ENCODE peak calls at places on chromosomes 13 and 19, in seven cellular contexts. Z is foreskin fibroblast, W is tibial nerve, Q is activated B cell treated with CpG ODN at 0.5 μM for 24 hours, P is AG09319, B is HFFc6, S is A549. E is an unnamed sample.

GRCh38 chr13:30656178-30656577 is 38.5 kb downstream of the USPL1 start:
- DNase-seq in Z (no peak), W (no peak), Q (no peak), P (no peak), B (no peak), S (no peak), E (no peak)

GRCh38 chr13:78569029-78569428 is 34.3 kb downstream of the POU4F1 start:
- DNase-seq in Z (no peak), W (no peak), Q (no peak), P (no peak), B (no peak), S (no peak), E (no peak)

GRCh38 chr19:33132425-33132824 is 511 bp downstream of the WDR88 start:
- DNase-seq in Z (no peak), W (no peak), Q (no peak), P (no peak), B (no peak), S (peak), E (no peak)

GRCh38 chr19:10408511-10409291 is 5.4 kb upstream of the CDC37 start:
- DNase-seq in Z (no peak), W (no peak), Q (peak), P (no peak), B (no peak), S (no peak), E (no peak)

GRCh38 chr13:53112522-53112921 is 83.9 kb downstream of the OLFM4 start:
- DNase-seq in Z (no peak), W (no peak), Q (no peak), P (no peak), B (no peak), S (no peak), E (no peak)

GRCh38 chr19:54517483-54517882 is 14.9 kb downstream of the LAIR2 start:
- DNase-seq in Z (peak), W (no peak), Q (peak), P (no peak), B (peak), S (peak), E (peak)

GRCh38 chr19:56383826-56384605 is 9.3 kb downstream of the ZNF582 start:
- DNase-seq in Z (peak), W (no peak), Q (no peak), P (no peak), B (peak), S (no peak), E (no peak)

GRCh38 chr19:38039966-38040365 is 133.0 kb downstream of the SIPA1L3 start:
- DNase-seq in Z (peak), W (no peak), Q (no peak), P (no peak), B (peak), S (peak), E (peak)

GRCh38 chr19:11418518-11419506 is at the start of gene RGL3:
- DNase-seq in Z (peak), W (no peak), Q (peak), P (no peak), B (no peak), S (no peak), E (no peak)

GRCh38 chr19:48355555-48355954 is 8.2 kb downstream of the TMEM143 start:
- DNase-seq in Z (no peak), W (no peak), Q (no peak), P (no peak), B (no peak), S (no peak), E (no peak)

GRCh38 chr19:4909172-4909896 is at the start of gene UHRF1:
- DNase-seq in Z (peak), W (no peak), Q (no peak), P (no peak), B (peak), S (peak), E (peak)

GRCh38 chr13:93226623-93227279 is at the start of gene GPC6:
- DNase-seq in Z (peak), W (peak), Q (no peak), P (peak), B (peak), S (peak), E (no peak)

GRCh38 chr19:49361438-49362047 is 673 bp downstream of the TEAD2 start:
- DNase-seq in Z (peak), W (peak), Q (no peak), P (peak), B (peak), S (peak), E (peak)

GRCh38 chr13:41500501-41500900 is 43.2 kb downstream of the RGCC start:
- DNase-seq in Z (peak), W (no peak), Q (no peak), P (no peak), B (no peak), S (no peak), E (peak)

GRCh38 chr19:18328340-18329034 is 5.6 kb upstream of the LSM4 start:
- DNase-seq in Z (peak), W (peak), Q (peak), P (peak), B (peak), S (peak), E (peak)

GRCh38 chr19:5934779-5935472 is 20.9 kb downstream of the CAPS start:
- DNase-seq in Z (peak), W (no peak), Q (no peak), P (peak), B (peak), S (no peak), E (no peak)
- TF ChIP-seq CTCF in Z (no peak), W (no peak), Q (no peak), P (no peak), B (no peak), S (no peak), E (no peak)

GRCh38 chr19:16180611-16181010 is 4.6 kb upstream of the FAM32A start:
- DNase-seq in Z (peak), W (no peak), Q (no peak), P (no peak), B (peak), S (peak), E (peak)

GRCh38 chr19:16188521-16188920 is 3.3 kb downstream of the FAM32A start:
- DNase-seq in Z (no peak), W (no peak), Q (no peak), P (no peak), B (no peak), S (no peak), E (no peak)

GRCh38 chr19:16185925-16186234 is 670 bp downstream of the FAM32A start:
- DNase-seq in Z (no peak), W (peak), Q (no peak), P (no peak), B (no peak), S (no peak), E (no peak)

GRCh38 chr19:16184665-16185122 is 516 bp upstream of the FAM32A start:
- DNase-seq in Z (no peak), W (no peak), Q (no peak), P (no peak), B (no peak), S (no peak), E (no peak)

DNA sequence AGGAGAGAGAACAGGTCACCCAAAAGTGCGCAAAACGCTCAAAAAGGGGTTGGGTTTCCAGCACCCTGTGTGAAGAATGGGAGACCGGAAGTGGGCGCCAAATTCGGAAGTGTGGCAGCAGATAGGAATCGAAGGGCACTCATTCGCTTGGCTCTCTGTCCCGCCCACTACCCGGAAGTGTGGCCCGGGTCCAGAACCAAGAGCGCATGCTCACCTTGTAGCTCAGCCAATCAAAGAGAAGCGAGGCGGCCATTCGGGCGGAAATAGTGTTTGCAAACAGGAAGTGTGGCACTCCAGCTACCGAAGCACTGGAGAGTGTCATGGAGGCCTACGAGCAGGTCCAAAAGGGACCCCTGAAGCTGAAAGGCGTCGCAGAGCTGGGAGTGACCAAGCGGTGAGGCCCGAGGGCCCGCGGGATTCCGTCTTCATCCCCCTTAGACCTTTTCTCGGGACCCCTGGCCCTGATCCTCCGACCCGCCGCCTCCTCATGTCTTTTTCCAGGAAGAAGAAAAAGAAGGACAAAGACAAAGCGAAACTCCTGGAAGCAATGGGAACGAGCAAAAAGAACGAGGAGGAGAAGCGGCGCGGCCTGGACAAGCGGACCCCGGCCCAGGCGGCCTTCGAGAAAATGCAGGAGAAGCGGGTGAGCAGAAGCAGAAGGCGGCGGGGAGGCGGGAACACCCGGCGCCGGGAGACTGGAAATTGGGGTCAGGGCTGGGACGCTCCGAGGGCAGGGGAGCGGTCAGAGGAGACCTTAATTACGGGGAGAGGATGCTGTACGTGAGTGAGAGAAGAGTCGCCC is at the start of gene FAM32A:
- DNase-seq in Z (peak), W (peak), Q (peak), P (peak), B (peak), S (peak), E (peak)
- TF ChIP-seq CTCF in Z (no peak), W (peak), Q (no peak), P (peak), B (no peak), S (peak), E (peak)

GRCh38 chr19:1106841-1107654 is 3.3 kb downstream of the GPX4 start:
- DNase-seq in Z (peak), W (no peak), Q (no peak), P (no peak), B (no peak), S (peak), E (peak)
- TF ChIP-seq CTCF in Z (peak), W (no peak), Q (no peak), P (peak), B (peak), S (no peak), E (peak)

DNA sequence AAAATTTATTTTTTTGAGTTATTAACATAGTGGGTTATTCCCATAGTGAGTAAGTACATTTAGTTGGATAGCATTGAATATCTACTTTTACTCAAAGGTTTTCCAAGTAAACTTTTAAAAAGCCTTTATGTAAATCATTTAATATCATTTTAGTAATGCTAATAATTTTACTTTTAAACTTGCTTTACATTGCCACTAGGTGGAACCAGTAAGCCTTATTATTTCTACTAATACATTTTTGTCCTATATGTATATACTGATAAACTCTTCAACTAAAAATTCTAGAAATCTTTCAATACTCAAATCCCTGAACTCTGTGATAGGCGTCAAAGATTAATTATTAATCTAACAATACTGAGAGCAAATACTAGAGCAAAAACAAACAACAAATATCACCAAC is 1709.2 kb upstream of the PCDH20 start:
- DNase-seq in Z (peak), W (no peak), Q (no peak), P (no peak), B (peak), S (peak), E (no peak)
- TF ChIP-seq CTCF in Z (peak), W (no peak), Q (no peak), P (peak), B (peak), S (peak), E (peak)

GRCh38 chr13:66222127-66222526 is 1008.0 kb downstream of the PCDH9 start:
- DNase-seq in Z (no peak), W (no peak), Q (no peak), P (no peak), B (no peak), S (no peak), E (no peak)

GRCh38 chr13:66224644-66225043 is 1005.5 kb downstream of the PCDH9 start:
- DNase-seq in Z (no peak), W (no peak), Q (no peak), P (no peak), B (no peak), S (no peak), E (no peak)

GRCh38 chr13:66219493-66219892 is 1010.6 kb downstream of the PCDH9 start:
- DNase-seq in Z (no peak), W (no peak), Q (no peak), P (no peak), B (no peak), S (no peak), E (no peak)

GRCh38 chr13:66225071-66225470 is 1005.1 kb downstream of the PCDH9 start:
- DNase-seq in Z (no peak), W (no peak), Q (no peak), P (no peak), B (no peak), S (no peak), E (no peak)

GRCh38 chr13:66222926-66223325 is 1007.2 kb downstream of the PCDH9 start:
- DNase-seq in Z (no peak), W (no peak), Q (no peak), P (no peak), B (no peak), S (no peak), E (no peak)
- TF ChIP-seq CTCF in Z (no peak), W (no peak), Q (no peak), P (no peak), B (no peak), S (no peak), E (no peak)

GRCh38 chr13:39364797-39365468 is 238.1 kb downstream of the LHFPL6 start:
- DNase-seq in Z (peak), W (no peak), Q (no peak), P (no peak), B (peak), S (no peak), E (peak)
- TF ChIP-seq CTCF in Z (no peak), W (no peak), Q (no peak), P (no peak), B (no peak), S (no peak), E (no peak)

DNA sequence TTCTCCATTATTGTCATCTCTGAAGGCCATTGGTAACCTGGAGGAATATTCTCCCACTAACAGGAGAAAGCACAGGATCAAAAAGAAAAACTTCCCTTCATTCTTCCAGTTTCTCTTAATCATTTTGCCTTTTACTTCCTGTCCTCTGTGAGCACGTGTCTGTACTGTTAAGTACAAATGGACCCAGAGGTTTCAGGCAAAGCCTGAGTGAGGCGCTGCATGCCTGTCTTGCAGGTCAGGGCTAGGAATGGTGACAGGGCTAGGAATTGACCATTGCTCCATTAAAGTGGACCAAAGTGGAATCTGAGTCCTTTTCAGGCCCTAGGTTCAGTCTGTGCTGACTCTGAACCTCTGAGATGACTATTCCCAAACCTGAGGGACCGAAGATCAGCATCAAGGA is 326.7 kb downstream of the SHISA2 start:
- DNase-seq in Z (no peak), W (no peak), Q (no peak), P (no peak), B (no peak), S (no peak), E (no peak)
- TF ChIP-seq CTCF in Z (no peak), W (no peak), Q (no peak), P (no peak), B (no peak), S (no peak), E (no peak)

GRCh38 chr19:13410946-13411345 is 95.3 kb downstream of the CACNA1A start:
- DNase-seq in Z (no peak), W (no peak), Q (no peak), P (no peak), B (no peak), S (no peak), E (no peak)
- TF ChIP-seq CTCF in Z (no peak), W (no peak), Q (no peak), P (no peak), B (no peak), S (no peak), E (no peak)

E was measured in RWPE1.